ENCODE peak calls at places on chromosomes 1 and 21, in five cellular contexts. C is transverse colon, I is sigmoid colon, A is ovary, M is GM12878. Q is an unnamed sample.

GRCh38 chr1:41670558-41670957 is 186.1 kb upstream of the EDN2 start:
- DNase-seq in I (no peak), A (no peak), M (no peak), C (no peak), Q (no peak)

GRCh38 chr1:113903496-113904291 is 905 bp downstream of the AP4B1 start:
- DNase-seq in C (no peak), M (peak), A (no peak), I (no peak), Q (no peak)

GRCh38 chr1:193372553-193372952 is 186.1 kb upstream of the B3GALT2 start:
- DNase-seq in A (no peak), I (no peak), M (no peak), C (no peak), Q (no peak)

GRCh38 chr1:53121319-53122172 is 20.9 kb downstream of the SLC1A7 start:
- DNase-seq in C (peak), A (peak), I (peak), M (no peak), Q (no peak)

GRCh38 chr1:63010898-63011660 is 227.1 kb downstream of the ATG4C start:
- DNase-seq in I (no peak), A (no peak), M (no peak), C (no peak), Q (no peak)

GRCh38 chr1:182784556-182785171 is 4.9 kb upstream of the NPL start:
- DNase-seq in C (no peak), A (no peak), I (no peak), M (no peak), Q (no peak)

GRCh38 chr1:92943515-92943873 is 17.8 kb downstream of the DIPK1A start:
- DNase-seq in M (no peak), I (no peak), C (no peak), A (no peak), Q (no peak)

GRCh38 chr1:161068306-161069200 is 1.1 kb downstream of the ARHGAP30 start:
- DNase-seq in I (peak), A (no peak), C (peak), M (peak), Q (no peak)

GRCh38 chr1:201224671-201225400 is 34.2 kb downstream of the IGFN1 start:
- DNase-seq in I (no peak), C (no peak), A (no peak), M (no peak), Q (peak)

GRCh38 chr1:44553771-44554170 is 120.5 kb downstream of the TMEM53 start:
- DNase-seq in I (no peak), A (no peak), M (no peak), C (no peak), Q (no peak)

GRCh38 chr1:44067258-44068250 is 36.3 kb upstream of the SLC6A9 start:
- DNase-seq in A (no peak), M (peak), I (no peak), C (no peak), Q (no peak)

GRCh38 chr1:17258116-17258757 is 9.3 kb downstream of the PADI3 start:
- DNase-seq in C (no peak), I (no peak), M (no peak), A (no peak), Q (no peak)

GRCh38 chr1:94608142-94608851 is 66.7 kb upstream of the F3 start:
- DNase-seq in I (no peak), C (peak), M (no peak), A (no peak), Q (no peak)

GRCh38 chr21:45299026-45299863 is 11.6 kb upstream of the POFUT2 start:
- DNase-seq in C (no peak), A (peak), I (peak), M (no peak), Q (no peak)

GRCh38 chr1:172513480-172513879 is 19.5 kb upstream of the SUCO start:
- DNase-seq in A (no peak), I (no peak), M (no peak), C (no peak), Q (no peak)

GRCh38 chr1:8477199-8477982 is 159.5 kb downstream of the SLC45A1 start:
- DNase-seq in M (peak), C (no peak), A (no peak), I (no peak), Q (no peak)

GRCh38 chr21:36261459-36261858 is 58.5 kb upstream of the MORC3 start:
- DNase-seq in M (no peak), A (no peak), C (no peak), I (no peak), Q (no peak)

GRCh38 chr1:7434566-7434965 is 336.5 kb upstream of the VAMP3 start:
- DNase-seq in M (no peak), I (no peak), A (no peak), C (no peak), Q (no peak)

GRCh38 chr21:32364801-32365200 is 28.0 kb downstream of the URB1 start:
- DNase-seq in I (peak), A (no peak), M (no peak), C (no peak), Q (no peak)

GRCh38 chr21:32867587-32867986 is 96.0 kb upstream of the PAXBP1 start:
- DNase-seq in M (no peak), C (no peak), A (no peak), I (no peak), Q (no peak)

GRCh38 chr1:3213730-3214129 is 144.7 kb downstream of the PRDM16 start:
- DNase-seq in M (no peak), C (no peak), A (no peak), I (no peak), Q (no peak)

GRCh38 chr1:27005648-27006496 is 6.8 kb downstream of the TENT5B start:
- DNase-seq in I (no peak), M (no peak), A (no peak), C (no peak), Q (no peak)

GRCh38 chr1:158961178-158961577 is 29.8 kb downstream of the PYHIN1 start:
- DNase-seq in I (no peak), A (no peak), C (no peak), M (no peak), Q (no peak)

GRCh38 chr1:56577859-56578663 is 1.3 kb downstream of the PLPP3 start:
- DNase-seq in C (peak), M (no peak), I (peak), A (no peak), Q (no peak)

GRCh38 chr1:243917177-243917862 is 67.3 kb upstream of the AKT3 start:
- DNase-seq in M (no peak), A (peak), I (peak), C (peak), Q (peak)

GRCh38 chr21:45727390-45727789 is 83.9 kb downstream of the PCBP3 start:
- DNase-seq in M (no peak), A (no peak), C (no peak), I (no peak), Q (no peak)

GRCh38 chr1:208951908-208952307 is 631.6 kb upstream of the CAMK1G start:
- DNase-seq in M (no peak), A (no peak), C (peak), I (no peak), Q (no peak)

GRCh38 chr1:47656719-47657685 is 219.2 kb downstream of the FOXD2 start:
- DNase-seq in A (no peak), C (no peak), M (no peak), I (peak), Q (no peak)

GRCh38 chr21:35563885-35564451 is 496.4 kb downstream of the SETD4 start:
- DNase-seq in A (peak), C (peak), M (no peak), I (peak), Q (no peak)

GRCh38 chr1:206734499-206735142 is 36.0 kb upstream of the IL19 start:
- DNase-seq in C (peak), A (peak), M (no peak), I (peak), Q (peak)

GRCh38 chr1:54170961-54171460 is 18.2 kb upstream of the CDCP2 start:
- DNase-seq in C (no peak), A (no peak), I (no peak), M (no peak), Q (no peak)

GRCh38 chr1:99685516-99686180 is 39.7 kb downstream of the PALMD start:
- DNase-seq in I (peak), A (peak), M (peak), C (peak), Q (peak)

GRCh38 chr1:22562584-22563551 is at the start of gene EPHA8:
- DNase-seq in C (no peak), I (no peak), M (no peak), A (no peak), Q (no peak)

GRCh38 chr1:20717452-20718342 is at the start of gene KIF17:
- DNase-seq in I (peak), C (peak), A (peak), M (no peak), Q (no peak)
- TF ChIP-seq EP300 in I (no peak), C (no peak), A (no peak), M (no peak), Q (no peak)

GRCh38 chr1:228144213-228145049 is 4.4 kb downstream of the GUK1 start:
- DNase-seq in A (no peak), M (no peak), C (no peak), I (peak), Q (no peak)

GRCh38 chr1:228146761-228147693 is 2.7 kb upstream of the GJC2 start:
- DNase-seq in C (no peak), A (peak), M (no peak), I (no peak), Q (no peak)

GRCh38 chr1:228147768-228148167 is 2.0 kb upstream of the GJC2 start:
- DNase-seq in M (no peak), I (no peak), A (no peak), C (no peak), Q (no peak)

GRCh38 chr1:228145050-228145343 is 4.7 kb upstream of the GJC2 start:
- DNase-seq in M (no peak), A (no peak), I (no peak), C (no peak), Q (no peak)

DNA sequence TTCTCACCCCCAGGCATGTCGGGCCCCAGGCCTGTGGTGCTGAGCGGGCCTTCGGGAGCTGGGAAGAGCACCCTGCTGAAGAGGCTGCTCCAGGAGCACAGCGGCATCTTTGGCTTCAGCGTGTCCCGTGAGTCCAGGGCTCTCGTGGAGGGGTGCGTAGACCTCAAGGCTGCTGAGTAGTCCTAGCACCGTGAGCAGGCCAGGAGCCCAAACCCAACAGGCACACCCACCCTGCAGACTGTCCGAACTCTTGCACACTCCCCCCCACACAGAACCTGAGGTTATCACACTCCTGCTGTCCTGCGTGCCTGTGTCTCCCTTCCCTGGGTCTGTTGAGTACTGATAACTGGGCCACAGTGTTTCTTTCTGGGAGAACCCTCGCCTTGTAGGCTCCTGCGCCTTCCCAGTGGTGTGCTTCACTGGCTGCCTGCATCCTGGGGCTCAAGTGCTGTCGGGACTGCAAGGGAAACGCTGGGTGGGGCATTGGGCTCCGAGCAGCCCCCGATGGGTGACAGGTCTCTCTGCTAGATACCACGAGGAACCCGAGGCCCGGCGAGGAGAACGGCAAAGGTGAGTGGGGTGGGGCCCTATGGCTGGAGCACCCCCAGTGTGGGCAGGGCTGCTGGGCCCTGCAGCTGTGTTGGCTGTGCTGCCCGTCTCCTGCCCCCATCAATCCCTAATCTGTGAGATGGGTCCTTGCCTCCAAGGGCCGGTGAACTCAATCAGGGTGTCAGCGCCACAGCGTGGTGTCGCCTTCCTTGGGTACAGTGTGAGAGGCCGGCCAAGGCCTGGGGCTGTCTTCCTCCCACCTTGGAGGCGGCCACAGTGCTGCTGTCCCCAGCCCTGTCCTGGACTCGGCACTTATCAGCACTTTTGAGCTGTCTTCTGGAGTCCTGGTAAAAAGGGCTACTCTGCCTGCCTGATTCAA is 4.0 kb upstream of the GJC2 start:
- DNase-seq in M (no peak), A (no peak), C (no peak), I (no peak), Q (no peak)
- TF ChIP-seq EP300 in M (no peak), A (no peak), C (no peak), I (no peak), Q (no peak)

DNA sequence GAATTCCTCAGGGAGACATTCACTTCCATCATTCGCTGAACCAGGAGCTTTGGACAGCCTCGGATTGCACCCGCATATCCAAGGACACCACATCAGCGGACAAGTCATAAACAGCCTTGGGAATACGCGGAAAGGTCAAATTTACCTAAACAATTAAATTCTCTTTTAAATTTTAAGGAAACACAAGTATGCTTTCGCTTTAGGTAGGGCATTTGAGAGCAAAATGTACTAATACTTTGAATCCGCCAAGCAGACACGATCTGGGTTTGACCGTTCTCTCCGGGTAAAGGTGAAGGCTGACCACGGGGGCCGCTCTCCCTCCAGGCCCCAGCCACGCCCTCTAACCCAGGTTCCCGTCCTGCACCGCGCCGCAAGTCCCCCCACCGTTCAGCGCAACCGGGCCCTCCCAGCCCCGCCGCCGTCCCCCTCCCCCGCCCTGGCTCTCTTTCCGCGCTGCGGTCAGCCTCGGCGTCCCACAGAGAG is 479 bp upstream of the ACADM start:
- DNase-seq in I (peak), M (no peak), C (peak), A (peak), Q (peak)
- TF ChIP-seq EP300 in I (no peak), M (no peak), C (no peak), A (no peak), Q (no peak)

GRCh38 chr1:163970699-163971098 is 588.3 kb upstream of the PBX1 start:
- DNase-seq in I (no peak), A (no peak), M (no peak), C (no peak), Q (no peak)
- TF ChIP-seq EP300 in I (no peak), A (no peak), M (no peak), C (no peak), Q (no peak)

DNA sequence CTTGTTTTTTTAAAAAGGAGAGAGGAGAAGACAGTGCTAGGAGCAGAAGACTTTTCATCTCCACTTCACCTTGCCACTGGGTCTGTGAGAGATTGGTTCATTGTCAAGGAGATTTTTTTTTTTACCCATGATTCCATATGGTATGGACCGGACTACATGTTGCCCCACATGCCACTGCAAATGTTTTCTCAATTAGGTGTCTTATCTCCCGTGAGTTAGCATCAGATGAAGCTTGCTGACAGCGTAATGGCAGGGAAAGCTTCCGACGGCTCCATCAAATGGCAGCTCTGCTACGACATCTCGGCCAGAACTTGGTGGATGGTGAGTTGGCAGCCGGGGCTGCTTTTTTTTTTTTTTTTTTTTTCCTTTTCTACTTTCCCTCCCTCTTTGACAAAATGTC is 217.2 kb upstream of the NFIA start:
- DNase-seq in C (no peak), I (no peak), A (no peak), M (no peak), Q (no peak)
- TF ChIP-seq EP300 in C (no peak), I (no peak), A (no peak), M (no peak), Q (no peak)

DNA sequence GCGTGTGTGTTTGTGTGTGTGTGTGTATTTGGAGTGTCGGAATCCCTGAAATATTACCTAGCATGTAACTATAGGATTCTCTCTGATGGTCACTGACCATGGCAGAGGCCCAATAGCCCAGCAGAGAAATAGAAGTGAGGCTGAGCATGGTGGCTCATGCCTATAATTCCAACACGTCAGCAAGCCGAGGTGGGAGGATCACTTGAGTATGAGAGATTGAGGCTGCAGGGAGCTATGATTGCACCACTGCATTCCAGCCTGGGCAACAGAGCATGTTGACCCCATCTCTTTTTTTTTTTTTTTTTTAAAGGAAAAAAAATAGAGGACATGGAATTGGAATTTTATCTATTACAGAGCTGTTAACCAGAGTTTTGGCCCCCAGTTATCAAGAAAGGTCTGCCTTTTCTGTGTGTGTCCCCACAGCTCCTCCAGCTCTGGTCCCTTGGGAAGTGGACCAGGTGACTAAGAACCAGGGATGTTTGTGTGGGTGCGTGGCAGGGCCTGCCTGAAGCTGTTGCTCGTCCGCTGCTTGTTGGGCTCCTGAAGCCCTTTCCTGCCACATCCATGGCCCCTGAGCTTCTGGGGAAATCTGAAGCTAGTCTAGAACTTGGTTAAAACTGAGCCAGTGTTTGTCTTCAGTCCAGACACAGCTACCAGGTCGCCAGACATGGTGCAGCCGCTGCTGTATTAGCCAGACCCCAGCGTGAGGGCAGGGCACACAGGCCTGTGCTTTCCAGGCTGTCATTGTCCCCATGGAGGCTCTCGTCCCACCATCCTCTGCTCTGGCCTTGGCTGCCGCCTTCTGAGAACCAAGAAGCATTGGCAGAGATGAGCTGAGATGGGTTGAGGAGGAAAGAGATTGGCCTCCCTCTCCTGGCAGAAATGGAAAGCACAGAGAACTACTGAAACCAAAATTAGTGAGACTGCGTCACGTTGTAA is 25.5 kb downstream of the CAPN9 start:
- DNase-seq in I (no peak), M (no peak), A (peak), C (no peak), Q (no peak)
- TF ChIP-seq EP300 in I (no peak), M (no peak), A (no peak), C (no peak), Q (no peak)

DNA sequence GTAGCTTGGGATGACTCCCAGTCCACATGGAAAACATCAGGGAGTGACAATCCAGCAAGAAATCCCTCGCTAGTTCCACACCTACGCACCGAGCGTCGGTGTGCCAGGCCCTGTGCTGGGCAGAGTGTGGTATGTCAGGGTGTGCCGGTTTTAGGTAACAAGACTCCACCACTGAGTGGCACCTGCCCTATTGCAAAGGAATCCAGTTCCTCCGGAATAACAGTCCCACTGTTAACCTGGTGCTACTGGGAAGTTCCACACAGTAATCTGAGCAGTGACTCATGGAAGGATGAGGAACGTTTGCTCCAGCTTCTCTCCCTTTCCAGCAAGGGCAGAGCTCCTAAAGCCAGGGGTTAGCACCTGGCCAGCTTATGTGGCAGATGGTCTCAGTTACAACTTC is 14.3 kb downstream of the RNF207 start:
- DNase-seq in M (no peak), I (no peak), A (no peak), C (no peak), Q (no peak)
- TF ChIP-seq EP300 in M (no peak), I (no peak), A (no peak), C (no peak), Q (no peak)